ENCODE peak calls at places on chromosomes 2 and 18, in eight cellular contexts. L is brain microvascular endothelial cell, F is fibroblast of lung, A is DND-41, G is IMR-90, Q is spleen, B is tibial artery, C is A673. D is an unnamed sample. For H3K36me3, the result is how much of the 10 kb centered on the place peaks cover.

GRCh38 chr18:22044474-22045220 is 124.7 kb upstream of the GATA6 start:
- DNase-seq in F (no peak), G (no peak), B (no peak), Q (no peak), A (no peak), L (no peak), C (no peak), D (no peak)

GRCh38 chr2:74267068-74267467 is 68.7 kb downstream of the MTHFD2 start:
- DNase-seq in F (peak), B (no peak), G (no peak), L (no peak), A (peak), C (no peak), Q (no peak), D (no peak)

GRCh38 chr2:231680992-231681852 is 27.1 kb upstream of the PTMA start:
- DNase-seq in A (no peak), L (peak), F (peak), B (peak), G (peak), C (no peak), Q (peak), D (peak)

GRCh38 chr18:61855127-61855991 is 37.4 kb downstream of the RNF152 start:
- DNase-seq in G (no peak), A (no peak), Q (no peak), F (no peak), C (no peak), L (no peak), B (no peak), D (no peak)

GRCh38 chr2:43100883-43101662 is 125.3 kb downstream of the ZFP36L2 start:
- DNase-seq in C (peak), A (no peak), L (no peak), Q (peak), F (peak), B (peak), G (peak), D (no peak)

GRCh38 chr2:166373951-166374350 is 1.8 kb downstream of the SCN9A start:
- DNase-seq in Q (no peak), G (peak), A (no peak), L (peak), B (no peak), F (peak), C (peak), D (no peak)

GRCh38 chr2:180495606-180496005 is 484.8 kb upstream of the UBE2E3 start:
- DNase-seq in C (no peak), Q (no peak), G (peak), L (no peak), F (peak), A (no peak), B (peak), D (no peak)

GRCh38 chr2:180413331-180413730 is 406.2 kb upstream of the CWC22 start:
- DNase-seq in A (no peak), F (no peak), L (no peak), G (no peak), B (no peak), Q (no peak), C (no peak), D (no peak)

GRCh38 chr2:28394331-28394877 is 1.7 kb downstream of the FOSL2 start:
- DNase-seq in F (peak), B (peak), Q (peak), L (peak), A (no peak), G (peak), C (no peak), D (no peak)

GRCh38 chr18:9319333-9319732 is 15.2 kb upstream of the TWSG1 start:
- DNase-seq in C (no peak), F (no peak), B (no peak), G (peak), A (no peak), L (no peak), Q (no peak), D (no peak)

GRCh38 chr2:217162533-217162932 is 302.7 kb upstream of the TNP1 start:
- DNase-seq in L (peak), G (peak), Q (no peak), B (no peak), F (peak), A (peak), C (peak), D (peak)

GRCh38 chr2:120509991-120510735 is 164.2 kb downstream of the INHBB start:
- DNase-seq in Q (peak), L (no peak), B (no peak), G (no peak), A (no peak), C (no peak), F (no peak), D (no peak)

GRCh38 chr2:62443886-62444285 is 62.1 kb downstream of the TMEM17 start:
- DNase-seq in A (no peak), F (no peak), Q (no peak), L (no peak), G (no peak), C (no peak), B (no peak), D (no peak)
- TF ChIP-seq CTCF in A (no peak), F (no peak), Q (no peak), L (no peak), G (no peak), C (no peak), B (no peak), D (no peak)

DNA sequence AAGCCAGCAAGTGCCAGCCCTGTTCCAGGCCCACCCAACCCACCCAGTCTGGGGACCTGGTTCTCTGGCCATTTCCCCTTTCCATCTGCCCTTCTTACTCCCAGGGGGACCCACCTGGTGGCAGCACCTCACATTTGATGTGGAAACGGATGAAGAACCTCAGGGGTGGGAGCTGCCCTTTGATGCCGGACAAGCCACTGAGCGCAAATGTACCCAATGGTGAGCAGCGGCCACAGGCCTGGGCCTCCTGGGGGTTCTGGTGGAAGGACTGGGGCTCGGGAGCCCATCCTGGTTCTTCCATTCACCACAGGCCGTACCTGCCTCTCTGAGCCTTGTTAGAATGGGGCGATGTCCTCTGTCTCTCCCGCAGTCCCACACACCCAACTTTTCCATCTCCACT is 84.7 kb downstream of the EPAS1 start:
- DNase-seq in B (no peak), F (no peak), L (no peak), A (no peak), Q (no peak), G (no peak), C (no peak), D (no peak)
- H3K36me3 ChIP-seq in B (half or more), F (under half), L (half or more), A (under half), Q (under half), G (half or more), C (under half), D (under half)

DNA sequence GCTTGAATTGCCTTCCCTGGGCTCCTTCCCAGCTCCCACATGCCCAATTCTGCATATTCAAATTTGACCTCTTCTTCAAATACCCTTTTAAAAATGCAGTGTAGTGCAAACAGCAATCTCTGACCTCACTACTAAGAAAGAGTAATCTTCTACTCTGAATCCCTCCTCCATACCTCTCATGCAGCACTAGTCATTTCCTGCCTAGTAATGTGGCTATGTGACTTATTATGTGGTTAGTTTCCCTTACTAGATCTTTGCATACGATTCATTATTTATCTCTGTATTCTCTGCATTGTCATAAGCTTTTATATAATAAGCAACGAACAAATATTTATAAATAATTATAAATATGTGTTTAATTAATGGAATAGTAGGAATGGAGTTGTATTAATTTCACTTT is 17.1 kb upstream of the VPS54 start:
- DNase-seq in Q (no peak), A (peak), C (no peak), B (no peak), L (peak), F (peak), G (peak), D (peak)
- TF ChIP-seq CTCF in Q (no peak), A (no peak), C (no peak), B (no peak), L (no peak), F (no peak), G (no peak), D (no peak)

DNA sequence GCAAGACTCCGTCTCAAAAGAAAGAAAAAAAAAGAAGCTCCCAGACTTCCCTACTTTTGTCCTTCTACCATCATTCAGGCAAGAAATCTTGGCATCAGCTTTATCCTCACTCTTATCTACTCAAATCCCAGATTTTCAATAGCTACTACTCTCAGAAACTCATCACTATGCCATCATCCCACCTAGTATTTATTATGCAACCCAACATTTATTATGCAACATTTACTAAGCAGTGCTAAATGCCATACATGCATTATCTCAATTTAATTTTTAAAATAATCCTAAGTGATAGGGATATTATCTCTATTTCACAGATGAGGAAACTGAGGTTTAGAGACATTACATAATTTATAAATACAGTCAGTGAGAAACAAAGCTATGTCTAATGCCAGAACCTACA is 4.1 kb downstream of the USP37 start:
- DNase-seq in Q (no peak), A (no peak), C (no peak), B (no peak), G (no peak), F (no peak), L (no peak), D (no peak)
- H3K36me3 ChIP-seq in Q (under half), A (half or more), C (half or more), B (under half), G (under half), F (under half), L (under half), D (under half)

DNA sequence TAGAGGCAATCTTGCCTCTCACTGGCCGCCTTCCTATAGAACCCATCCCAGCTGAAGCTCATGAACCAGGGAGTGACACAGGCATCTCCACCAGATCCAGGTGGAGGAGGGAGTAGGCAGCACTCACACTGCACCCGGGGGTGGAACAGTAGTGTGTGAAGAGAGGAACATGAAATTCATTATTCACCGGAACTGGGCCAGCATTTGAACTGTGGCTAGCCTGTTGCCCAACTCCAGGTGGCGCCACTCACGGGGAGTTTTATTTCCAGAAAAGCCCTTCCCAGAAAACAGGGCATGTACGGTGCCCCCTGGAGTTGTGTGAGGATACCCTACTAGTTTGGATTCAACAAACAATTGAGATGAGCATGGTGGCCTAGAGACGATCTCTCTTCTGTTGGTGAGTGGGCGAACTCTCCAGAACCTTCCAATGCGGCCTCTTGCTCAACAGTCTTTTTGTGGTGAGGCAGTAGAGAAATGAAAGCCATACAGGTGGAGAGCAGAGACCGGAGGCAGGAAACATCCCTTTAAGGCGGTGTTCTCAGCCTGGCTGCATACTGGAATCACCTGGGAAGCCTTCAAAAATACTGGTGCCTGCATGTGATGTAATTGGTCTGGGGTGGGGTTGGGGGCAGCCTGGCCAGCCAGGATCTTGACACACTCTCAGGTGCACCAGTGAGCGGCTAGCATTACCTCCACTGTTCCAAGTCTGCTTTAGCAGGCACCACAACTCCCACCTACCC is 73.5 kb upstream of the NEDD4L start:
- DNase-seq in B (no peak), G (no peak), C (peak), L (no peak), Q (no peak), A (peak), F (no peak), D (no peak)
- TF ChIP-seq CTCF in B (no peak), G (peak), C (peak), L (peak), Q (no peak), A (peak), F (peak), D (peak)

GRCh38 chr2:122469147-122469546 is 713.7 kb downstream of the TSN start:
- DNase-seq in G (no peak), A (no peak), C (no peak), B (no peak), F (no peak), L (no peak), Q (no peak), D (no peak)

DNA sequence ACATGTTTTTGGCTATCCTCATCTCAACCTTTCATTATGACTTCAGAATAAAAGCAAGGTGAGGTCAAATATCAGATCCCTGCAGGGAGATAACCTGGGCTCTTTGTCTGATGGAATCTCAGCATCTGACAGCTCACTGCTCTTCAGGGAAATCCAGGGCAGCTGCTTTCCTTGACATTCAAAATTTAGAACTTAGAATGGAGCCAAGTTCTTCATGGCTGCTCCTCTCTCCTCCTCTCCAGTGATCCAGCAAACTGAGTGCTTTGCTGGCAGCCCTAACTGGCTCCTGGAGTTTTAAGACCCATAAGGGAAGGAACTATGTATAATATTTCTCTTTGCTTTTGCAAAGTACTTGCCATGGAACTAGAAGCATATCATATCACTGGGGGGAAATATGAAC is 716.3 kb downstream of the TSN start:
- DNase-seq in G (no peak), L (no peak), A (no peak), C (no peak), Q (no peak), B (no peak), F (no peak), D (no peak)
- H3K36me3 ChIP-seq in G (under half), L (under half), A (under half), C (under half), Q (under half), B (under half), F (under half), D (under half)

DNA sequence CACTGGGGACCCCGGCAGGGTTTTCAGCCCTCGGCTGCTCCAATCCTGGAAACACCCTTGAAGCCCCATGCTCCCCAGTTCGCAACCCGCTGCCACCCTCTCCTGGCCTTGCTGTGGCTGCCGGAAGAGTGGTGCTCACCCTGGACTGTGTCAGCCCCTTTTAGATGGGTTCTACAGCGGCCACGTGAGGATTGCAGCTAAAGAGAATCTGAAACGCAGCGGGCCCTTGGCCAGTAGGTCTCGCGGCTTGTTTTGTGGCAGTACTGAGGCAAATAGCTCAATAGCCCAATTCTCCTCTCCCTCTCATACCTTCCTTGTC is 80.0 kb downstream of the EPAS1 start:
- DNase-seq in F (no peak), G (no peak), B (peak), A (no peak), Q (no peak), L (no peak), C (no peak), D (no peak)
- TF ChIP-seq CTCF in F (no peak), G (no peak), B (peak), A (no peak), Q (no peak), L (no peak), C (peak), D (no peak)

D was measured in GM06990.